ENCODE peak calls at places on chromosome 22, in nine cellular contexts. R is IMR-90, I is hepatocyte, G is tibial nerve, P is adrenal gland, N is tibial artery, V is psoas muscle, F is left lung, X is heart left ventricle. Q is an unnamed sample. For H3K4me1, the result is how much of the 10 kb centered on the place peaks cover.

GRCh38 chr22:33909075-33909458 is 11.2 kb downstream of the LARGE1 start:
- DNase-seq in X (no peak), R (peak), F (no peak), P (peak), I (peak), N (peak), V (peak), G (no peak), Q (no peak)

GRCh38 chr22:22185844-22186499 is 58.6 kb upstream of the VPREB1 start:
- DNase-seq in P (no peak), X (no peak), V (no peak), F (no peak), I (no peak), N (no peak), G (no peak), R (no peak), Q (no peak)

GRCh38 chr22:47796128-47796908 is 1033.9 kb downstream of the TBC1D22A start:
- DNase-seq in F (no peak), X (no peak), V (no peak), N (no peak), I (no peak), P (peak), G (no peak), R (no peak), Q (no peak)

GRCh38 chr22:43435851-43436535 is 24.2 kb downstream of the MPPED1 start:
- DNase-seq in P (no peak), I (no peak), V (no peak), G (no peak), N (peak), F (no peak), R (no peak), X (no peak), Q (no peak)

GRCh38 chr22:27801197-27801615 is 350 bp downstream of the MN1 start:
- DNase-seq in N (no peak), F (no peak), X (peak), R (peak), V (peak), P (peak), I (peak), G (no peak), Q (no peak)

GRCh38 chr22:33013051-33013450 is 45.1 kb downstream of the SYN3 start:
- DNase-seq in V (no peak), X (no peak), G (no peak), P (no peak), N (no peak), F (no peak), R (no peak), I (no peak), Q (no peak)

GRCh38 chr22:21755855-21756284 is 20.3 kb upstream of the YPEL1 start:
- DNase-seq in V (no peak), F (no peak), P (no peak), I (no peak), X (no peak), N (no peak), G (no peak), R (peak), Q (no peak)

GRCh38 chr22:27997538-27997937 is 78.5 kb upstream of the PITPNB start:
- DNase-seq in F (no peak), R (peak), P (no peak), N (peak), I (no peak), V (peak), G (no peak), X (peak), Q (no peak)

GRCh38 chr22:38423512-38424503 is 31.2 kb downstream of the KCNJ4 start:
- DNase-seq in F (no peak), N (no peak), X (peak), I (peak), V (no peak), R (no peak), P (no peak), G (no peak), Q (peak)

GRCh38 chr22:29700949-29701927 is 18.6 kb upstream of the CABP7 start:
- DNase-seq in R (peak), F (no peak), V (no peak), I (peak), P (no peak), G (no peak), X (no peak), N (no peak), Q (peak)

GRCh38 chr22:42613869-42614268 is 814 bp downstream of the POLDIP3 start:
- DNase-seq in R (no peak), P (no peak), N (no peak), F (no peak), V (no peak), G (no peak), X (no peak), I (no peak), Q (no peak)

GRCh38 chr22:34297536-34298120 is 377.4 kb upstream of the LARGE1 start:
- DNase-seq in V (no peak), F (no peak), P (no peak), G (no peak), N (no peak), I (no peak), X (no peak), R (no peak), Q (no peak)

GRCh38 chr22:31952094-31952401 is 7.7 kb downstream of the YWHAH start:
- DNase-seq in I (no peak), N (no peak), X (no peak), R (no peak), V (no peak), P (no peak), F (no peak), G (no peak), Q (no peak)

GRCh38 chr22:27149886-27150529 is 492.6 kb downstream of the MIAT start:
- DNase-seq in I (no peak), N (no peak), P (no peak), G (no peak), F (no peak), R (peak), X (no peak), V (no peak), Q (no peak)

GRCh38 chr22:50529416-50530279 is at the start of gene TYMP:
- DNase-seq in N (peak), R (no peak), I (peak), V (peak), F (peak), X (peak), G (peak), P (peak), Q (peak)

GRCh38 chr22:19115628-19116027 is 6.6 kb downstream of the DGCR2 start:
- DNase-seq in G (no peak), F (no peak), I (peak), V (no peak), P (no peak), N (peak), X (no peak), R (no peak), Q (no peak)
- TF ChIP-seq CTCF in G (no peak), F (no peak), I (no peak), V (no peak), P (no peak), N (no peak), X (no peak), R (peak), Q (no peak)

GRCh38 chr22:23834830-23835772 is 3.7 kb downstream of the DERL3 start:
- DNase-seq in V (peak), R (no peak), X (peak), P (peak), G (no peak), N (peak), I (no peak), F (no peak), Q (no peak)
- H3K4me1 ChIP-seq in V (half or more), R (under half), X (half or more), P (under half), G (under half), N (under half), I (under half), F (under half), Q (under half)

DNA sequence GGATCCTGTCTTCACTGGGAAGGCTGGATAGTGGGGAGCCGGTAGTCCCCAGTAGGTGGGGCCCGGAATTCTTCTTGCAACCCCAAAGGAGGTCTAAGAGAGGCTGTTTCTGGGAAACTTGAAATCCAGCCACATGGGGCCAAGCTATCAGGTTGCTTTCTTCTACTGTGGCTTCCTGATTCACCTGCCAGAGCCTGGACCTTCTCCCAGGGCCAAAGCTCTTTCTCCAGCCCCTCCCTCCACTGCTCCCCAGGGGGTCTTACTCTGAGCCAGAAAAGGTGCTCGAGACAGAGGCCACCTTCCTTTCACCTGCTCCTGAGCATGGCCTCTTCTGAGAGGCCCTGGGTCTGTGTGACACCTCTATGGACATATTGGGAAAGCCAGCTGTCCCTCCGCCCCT is 9.1 kb downstream of the TST start:
- DNase-seq in X (no peak), F (no peak), N (no peak), G (no peak), R (no peak), P (no peak), V (no peak), I (no peak), Q (no peak)
- H3K4me3 ChIP-seq in X (no peak), F (no peak), N (no peak), G (no peak), R (no peak), P (no peak), V (no peak), I (no peak), Q (no peak)

GRCh38 chr22:30947821-30948454 is 20.6 kb downstream of the MORC2 start:
- DNase-seq in F (no peak), I (peak), V (no peak), G (no peak), P (no peak), R (peak), N (no peak), X (no peak), Q (no peak)
- TF ChIP-seq CTCF in F (peak), I (peak), V (peak), G (peak), P (peak), R (peak), N (peak), X (peak), Q (peak)

DNA sequence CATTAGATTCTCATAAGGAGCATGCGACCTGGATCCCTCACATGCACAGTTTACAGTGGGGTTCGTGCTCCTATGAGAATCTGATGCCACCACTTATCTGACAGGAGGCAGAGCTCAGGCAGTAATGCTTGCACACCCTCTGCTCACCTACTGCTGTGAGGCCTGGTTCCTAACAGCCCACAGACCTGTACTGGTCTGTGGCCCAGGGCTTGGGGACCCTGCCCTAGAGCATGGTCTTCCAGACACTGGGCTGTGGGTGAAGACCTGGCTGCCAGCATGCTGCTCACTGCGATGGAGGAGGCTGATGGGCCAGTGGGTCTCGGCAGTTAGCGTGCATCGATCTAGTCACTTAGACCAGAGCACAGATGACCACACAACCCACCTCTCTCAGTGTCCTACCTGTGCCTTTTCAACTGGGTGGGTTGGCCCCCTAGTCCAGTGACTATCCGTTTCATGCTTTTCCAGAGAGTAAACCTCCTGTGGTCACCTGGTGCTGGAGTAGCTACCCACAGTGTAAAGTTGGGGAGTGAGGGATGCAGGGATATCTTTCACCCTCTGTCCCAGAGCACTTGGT is 21.1 kb downstream of the MED15 start:
- DNase-seq in R (no peak), P (no peak), I (no peak), N (no peak), X (no peak), G (no peak), F (no peak), V (no peak), Q (no peak)
- H3K4me1 ChIP-seq in R (half or more), P (half or more), I (under half), N (half or more), X (half or more), G (half or more), F (under half), V (under half), Q (under half)

DNA sequence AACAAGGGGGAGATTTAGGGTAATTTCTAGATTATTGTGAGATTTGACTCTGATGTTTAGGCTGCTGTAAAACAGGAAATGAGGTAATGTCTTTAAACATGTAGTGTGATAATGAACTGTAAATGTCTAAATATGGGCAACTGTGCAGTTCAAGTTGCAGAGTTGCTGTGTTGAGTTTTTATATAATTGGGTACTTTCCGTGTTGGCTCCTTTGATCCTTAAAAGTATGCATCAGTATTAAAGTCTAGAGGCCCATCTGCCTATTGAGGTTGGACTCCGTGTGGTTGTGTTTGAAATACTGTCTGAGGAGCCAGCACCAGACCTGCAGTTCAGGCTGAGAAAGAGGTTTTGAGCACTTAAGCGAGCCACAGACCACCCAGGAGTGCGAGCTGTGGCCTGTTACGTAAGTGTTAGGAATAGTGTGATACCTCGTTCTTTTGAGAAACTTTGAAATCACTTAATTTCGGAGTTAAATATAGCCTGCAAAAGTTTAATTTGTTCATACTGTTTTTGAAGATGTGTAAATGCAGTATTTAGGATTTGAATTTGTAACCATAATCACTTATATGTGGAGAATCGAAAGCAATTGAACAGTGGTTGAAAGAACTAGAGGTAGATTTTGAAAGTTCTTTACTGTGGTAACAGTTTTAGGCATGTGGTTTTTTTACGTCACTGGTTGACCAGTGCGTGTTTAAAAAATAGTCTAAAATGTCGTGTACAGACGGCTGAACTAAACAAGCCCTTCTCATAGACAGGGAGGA is 9.0 kb downstream of the FAM118A start:
- DNase-seq in V (no peak), N (no peak), X (peak), G (no peak), P (no peak), F (no peak), I (no peak), R (peak), Q (no peak)
- H3K4me3 ChIP-seq in V (no peak), N (no peak), X (peak), G (no peak), P (no peak), F (no peak), I (no peak), R (peak), Q (no peak)

DNA sequence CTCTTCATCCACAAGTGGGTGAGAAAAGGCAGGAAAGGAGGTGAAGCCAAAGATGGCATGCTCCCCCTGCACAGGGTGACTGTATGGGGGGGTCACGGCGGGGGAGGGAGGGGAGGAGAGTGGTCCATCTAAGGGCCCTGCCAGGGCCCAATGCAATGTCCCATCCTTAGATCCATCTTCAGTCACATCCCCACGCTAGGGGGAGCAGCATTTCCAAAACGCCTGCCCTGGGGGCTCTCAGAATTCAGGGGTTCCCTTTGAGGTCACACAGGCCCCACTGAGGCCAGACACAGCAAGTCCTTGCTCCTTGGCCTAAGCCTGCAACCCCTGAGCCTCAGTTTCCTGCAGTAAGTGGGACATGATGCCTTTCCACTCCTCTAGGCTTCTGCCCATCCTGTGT is 52.4 kb downstream of the RTN4R start:
- DNase-seq in N (no peak), I (no peak), V (no peak), F (no peak), P (no peak), X (no peak), G (no peak), R (no peak), Q (no peak)
- TF ChIP-seq CTCF in N (no peak), I (no peak), V (no peak), F (no peak), P (no peak), X (no peak), G (no peak), R (no peak), Q (no peak)

GRCh38 chr22:40179535-40179934 is 1.8 kb downstream of the TNRC6B start:
- DNase-seq in G (no peak), R (no peak), I (no peak), X (no peak), N (no peak), P (no peak), F (no peak), V (no peak), Q (no peak)

GRCh38 chr22:40177738-40178416 is at the start of gene TNRC6B:
- DNase-seq in N (peak), R (peak), I (peak), G (peak), F (peak), V (peak), X (no peak), P (peak), Q (peak)

GRCh38 chr22:40176921-40177737 is 596 bp upstream of the TNRC6B start:
- DNase-seq in N (no peak), P (peak), F (peak), V (no peak), G (no peak), R (peak), X (no peak), I (peak), Q (peak)

GRCh38 chr22:40180403-40180802 is 2.7 kb downstream of the TNRC6B start:
- DNase-seq in N (no peak), F (no peak), G (no peak), I (no peak), X (no peak), R (no peak), V (no peak), P (no peak), Q (no peak)

GRCh38 chr22:40178417-40179409 is 988 bp downstream of the TNRC6B start:
- DNase-seq in I (peak), R (peak), P (no peak), G (no peak), V (no peak), X (no peak), N (no peak), F (no peak), Q (peak)
- H3K4me1 ChIP-seq in I (under half), R (under half), P (under half), G (half or more), V (half or more), X (half or more), N (under half), F (under half), Q (under half)